ENCODE peak calls at places on chromosomes 11 and 22, in seven cellular contexts. A is iPS DF 6.9; M is amniotic stem cell; D is NCI-H510A; R is hypothalamus; W is effector memory CD8-positive, alpha-beta T cell; U is psoas muscle. I is an unnamed sample.

GRCh38 chr11:3882671-3883070 is 27.2 kb downstream of the STIM1 start:
- DNase-seq in A (no peak), M (no peak), D (no peak), R (no peak), W (no peak), U (no peak), I (no peak)

GRCh38 chr22:37647317-37647716 is 7.8 kb downstream of the SH3BP1 start:
- DNase-seq in A (no peak), M (no peak), D (no peak), R (no peak), W (no peak), U (no peak), I (no peak)

GRCh38 chr22:24128631-24129601 is 52.4 kb upstream of the SUSD2 start:
- DNase-seq in A (no peak), M (no peak), D (peak; percentile 62), R (no peak), W (no peak), U (no peak), I (no peak)

GRCh38 chr11:68989936-68990606 is 9.3 kb upstream of the MRGPRD start:
- DNase-seq in A (no peak), M (no peak), D (no peak), R (no peak), W (no peak), U (no peak), I (no peak)

GRCh38 chr11:68839953-68840641 is 1.6 kb downstream of the CPT1A start:
- DNase-seq in A (no peak), M (no peak), D (no peak), R (no peak), W (peak; percentile 28), U (no peak), I (no peak)

GRCh38 chr11:1603629-1604028 is 4.6 kb downstream of the KRTAP5-3 start:
- DNase-seq in A (no peak), M (no peak), D (no peak), R (no peak), W (no peak), U (no peak), I (no peak)

GRCh38 chr22:39388261-39389011 is 11.1 kb upstream of the TAB1 start:
- DNase-seq in A (peak; percentile 90), M (no peak), D (peak; percentile 55), R (peak; percentile 67), W (peak; percentile 54), U (peak; percentile 85), I (peak; percentile 93)

GRCh38 chr11:65559951-65560537 is 1.9 kb upstream of the LTBP3 start:
- DNase-seq in A (no peak), M (no peak), D (peak; percentile 48), R (peak; percentile 25), W (no peak), U (no peak), I (no peak)

GRCh38 chr22:47119181-47119580 is 356.7 kb downstream of the TBC1D22A start:
- DNase-seq in A (no peak), M (no peak), D (no peak), R (no peak), W (no peak), U (no peak), I (no peak)

GRCh38 chr22:42167066-42167465 is 36.5 kb upstream of the CYP2D6 start:
- DNase-seq in A (no peak), M (no peak), D (no peak), R (no peak), W (no peak), U (no peak), I (no peak)

GRCh38 chr11:12537778-12538401 is 136.3 kb upstream of the TEAD1 start:
- DNase-seq in A (no peak), M (no peak), D (no peak), R (no peak), W (no peak), U (peak; percentile 48), I (no peak)

GRCh38 chr22:23891726-23892125 is 2.5 kb upstream of the MIF start:
- DNase-seq in A (no peak), M (no peak), D (no peak), R (no peak), W (no peak), U (no peak), I (no peak)

GRCh38 chr22:45424241-45424731 is 10.8 kb downstream of the RIBC2 start:
- DNase-seq in A (no peak), M (no peak), D (no peak), R (no peak), W (no peak), U (no peak), I (no peak)

GRCh38 chr22:35712672-35713071 is 5.0 kb upstream of the APOL5 start:
- DNase-seq in A (no peak), M (no peak), D (no peak), R (no peak), W (no peak), U (no peak), I (no peak)

GRCh38 chr11:86703992-86704391 is 31.6 kb upstream of the ME3 start:
- DNase-seq in A (no peak), M (no peak), D (no peak), R (no peak), W (no peak), U (no peak), I (no peak)

I was measured in left cardiac atrium.